ENCODE peak calls at places on chromosome 15, in nine cellular contexts. Y, H, T, L, A, E, X, G and K are unnamed samples.

GRCh38 chr15:63238796-63239195 is 38.6 kb upstream of the APH1B start:
- DNase-seq in X (no peak), A (no peak), E (no peak), H (no peak), L (peak), G (no peak), Y (no peak), T (no peak), K (no peak)

GRCh38 chr15:42403389-42403788 is 44.1 kb downstream of the CAPN3 start:
- DNase-seq in Y (no peak), G (no peak), T (no peak), L (no peak), H (no peak), A (no peak), E (no peak), X (no peak), K (no peak)

GRCh38 chr15:57330619-57331018 is 45.7 kb upstream of the CGNL1 start:
- DNase-seq in T (no peak), Y (no peak), G (no peak), E (no peak), X (no peak), H (no peak), L (no peak), A (no peak), K (no peak)

GRCh38 chr15:85318048-85318731 is 62.2 kb upstream of the AKAP13 start:
- DNase-seq in H (no peak), A (no peak), T (no peak), G (no peak), E (no peak), L (peak), Y (peak), X (no peak), K (no peak)

GRCh38 chr15:33675246-33675645 is 293.1 kb upstream of the CHRM5 start:
- DNase-seq in A (no peak), T (no peak), E (no peak), L (no peak), Y (peak), X (peak), G (no peak), H (no peak), K (peak)

GRCh38 chr15:100642950-100643338 is 40.6 kb downstream of the ASB7 start:
- DNase-seq in A (no peak), H (no peak), E (no peak), L (no peak), T (no peak), Y (no peak), X (no peak), G (no peak), K (no peak)

GRCh38 chr15:78629031-78629715 is 8.4 kb upstream of the CHRNA3 start:
- DNase-seq in Y (no peak), G (peak), E (no peak), X (no peak), T (no peak), H (no peak), L (no peak), A (no peak), K (no peak)

GRCh38 chr15:41231536-41231935 is 468 bp downstream of the CHP1 start:
- DNase-seq in E (no peak), X (no peak), L (no peak), Y (no peak), A (no peak), H (no peak), T (peak), G (no peak), K (no peak)

GRCh38 chr15:48965972-48966371 is 2.3 kb upstream of the SHC4 start:
- DNase-seq in A (no peak), T (no peak), Y (peak), X (no peak), E (no peak), L (no peak), G (no peak), H (no peak), K (peak)

GRCh38 chr15:59376735-59377134 is 4.1 kb upstream of the MYO1E start:
- DNase-seq in H (no peak), T (no peak), E (no peak), A (no peak), G (no peak), L (no peak), Y (peak), X (no peak), K (no peak)

GRCh38 chr15:22811640-22812039 is 25.2 kb downstream of the NIPA1 start:
- DNase-seq in L (no peak), Y (peak), A (peak), G (no peak), E (no peak), X (no peak), H (no peak), T (no peak), K (peak)

GRCh38 chr15:101307897-101308603 is 13.0 kb upstream of the SNRPA1 start:
- DNase-seq in T (no peak), X (no peak), E (no peak), H (no peak), Y (no peak), A (no peak), G (no peak), L (no peak), K (no peak)

GRCh38 chr15:27545494-27546255 is 553.4 kb downstream of the OCA2 start:
- DNase-seq in G (no peak), Y (no peak), X (no peak), H (no peak), A (no peak), T (no peak), E (no peak), L (no peak), K (no peak)